ENCODE peak calls at places on chromosomes 6 and 20, in four cellular contexts. O is IMR-90, M is H1, W is mesendoderm. A is an unnamed sample.
A peak's percentile ranks its signal among the peaks of the same experiment; 100 is the strongest.

GRCh38 chr20:31751126-31751525 is 12.0 kb downstream of the TPX2 start:
- DNase-seq in O (peak; percentile 97), M (no peak), W (no peak), A (no peak)

GRCh38 chr6:81690073-81690472 is 62.4 kb downstream of the TENT5A start:
- DNase-seq in O (no peak), M (no peak), W (no peak), A (no peak)

GRCh38 chr6:31729979-31730630 is 1.0 kb upstream of the DDAH2 start:
- DNase-seq in O (peak; percentile 85), M (peak; percentile 96), W (peak; percentile 94), A (peak; percentile 94)

GRCh38 chr20:58515240-58516212 is at the start of gene APCDD1L:
- DNase-seq in O (peak; percentile 69), M (no peak), W (peak; percentile 82), A (peak; percentile 74)

GRCh38 chr6:135236732-135237131 is 55.6 kb downstream of the MYB start:
- DNase-seq in O (no peak), M (no peak), W (peak; percentile 21), A (no peak)

GRCh38 chr20:432208-432607 is 24.1 kb downstream of the RBCK1 start:
- DNase-seq in O (no peak), M (no peak), W (no peak), A (no peak)

GRCh38 chr6:47111685-47112084 is 69.6 kb upstream of the ADGRF1 start:
- DNase-seq in O (peak; percentile 60), M (no peak), W (peak; percentile 91), A (no peak)

GRCh38 chr6:71197267-71197666 is 91.3 kb upstream of the OGFRL1 start:
- DNase-seq in O (peak; percentile 49), M (no peak), W (peak; percentile 51), A (no peak)

GRCh38 chr6:36622901-36623546 is 28.9 kb downstream of the SRSF3 start:
- DNase-seq in O (no peak), M (no peak), W (no peak), A (no peak)

GRCh38 chr6:166435574-166435973 is 52.8 kb upstream of the MPC1 start:
- DNase-seq in O (no peak), M (no peak), W (no peak), A (peak; percentile 25)

GRCh38 chr6:89353118-89353556 is 615 bp upstream of the UBE2J1 start:
- DNase-seq in O (no peak), M (no peak), W (no peak), A (no peak)

GRCh38 chr20:31693987-31694661 is 28.5 kb downstream of the BCL2L1 start:
- DNase-seq in O (no peak), M (peak; percentile 52), W (peak; percentile 62), A (peak; percentile 41)

GRCh38 chr6:103002282-103002681 is 1608.8 kb downstream of the GRIK2 start:
- DNase-seq in O (no peak), M (no peak), W (no peak), A (no peak)

GRCh38 chr6:74073896-74074295 is 377.9 kb downstream of the CD109 start:
- DNase-seq in O (peak; percentile 60), M (no peak), W (no peak), A (no peak)

GRCh38 chr6:72824833-72825232 is 203.0 kb downstream of the KCNQ5 start:
- DNase-seq in O (no peak), M (no peak), W (no peak), A (no peak)

GRCh38 chr20:35776513-35777101 is 4.8 kb downstream of the PHF20 start:
- DNase-seq in O (peak; percentile 55), M (no peak), W (no peak), A (no peak)

GRCh38 chr6:73739097-73739496 is 43.1 kb downstream of the CD109 start:
- DNase-seq in O (peak; percentile 78), M (no peak), W (peak; percentile 71), A (no peak)

GRCh38 chr6:86537311-86537861 is 399.9 kb upstream of the HTR1E start:
- DNase-seq in O (no peak), M (no peak), W (no peak), A (no peak)

GRCh38 chr6:158737710-158738615 is 81.2 kb downstream of the EZR start:
- DNase-seq in O (peak; percentile 65), M (no peak), W (no peak), A (no peak)

GRCh38 chr6:92114797-92115196 is 1304.6 kb downstream of the EPHA7 start:
- DNase-seq in O (no peak), M (no peak), W (no peak), A (no peak)

GRCh38 chr6:43910638-43911353 is 140.8 kb downstream of the VEGFA start:
- DNase-seq in O (peak; percentile 86), M (no peak), W (peak; percentile 88), A (no peak)

GRCh38 chr20:55271370-55271769 is 733.9 kb downstream of the CBLN4 start:
- DNase-seq in O (no peak), M (no peak), W (no peak), A (no peak)

GRCh38 chr20:52201395-52201794 is 9.8 kb upstream of the ZFP64 start:
- DNase-seq in O (no peak), M (no peak), W (no peak), A (no peak)

GRCh38 chr20:63737940-63738686 is 1.5 kb upstream of the SLC2A4RG start:
- DNase-seq in O (no peak), M (peak; percentile 76), W (no peak), A (peak; percentile 54)

GRCh38 chr20:39581034-39581433 is 618.9 kb downstream of the DHX35 start:
- DNase-seq in O (no peak), M (no peak), W (no peak), A (no peak)

GRCh38 chr20:95215-95614 is 7.7 kb downstream of the DEFB125 start:
- DNase-seq in O (no peak), M (no peak), W (peak; percentile 0), A (no peak)

GRCh38 chr6:21227486-21227885 is 366.1 kb upstream of the SOX4 start:
- DNase-seq in O (peak; percentile 54), M (no peak), W (no peak), A (no peak)

GRCh38 chr20:31704225-31705119 is 18.2 kb downstream of the BCL2L1 start:
- DNase-seq in O (peak; percentile 66), M (no peak), W (peak; percentile 88), A (no peak)

GRCh38 chr6:21732731-21733130 is 139.2 kb downstream of the SOX4 start:
- DNase-seq in O (no peak), M (no peak), W (no peak), A (no peak)

GRCh38 chr6:78810698-78811097 is 56.7 kb upstream of the IRAK1BP1 start:
- DNase-seq in O (peak; percentile 31), M (no peak), W (no peak), A (no peak)

GRCh38 chr6:123810948-123811347 is 7.3 kb downstream of the NKAIN2 start:
- DNase-seq in O (no peak), M (no peak), W (no peak), A (no peak)

GRCh38 chr20:63617876-63618265 is 9.0 kb downstream of the GMEB2 start:
- DNase-seq in O (no peak), M (no peak), W (no peak), A (no peak)

GRCh38 chr20:62710886-62711702 is 2.5 kb downstream of the NTSR1 start:
- DNase-seq in O (peak; percentile 22), M (no peak), W (no peak), A (no peak)

GRCh38 chr6:47247227-47247797 is 62.4 kb downstream of the TNFRSF21 start:
- DNase-seq in O (no peak), M (no peak), W (no peak), A (no peak)

DNA sequence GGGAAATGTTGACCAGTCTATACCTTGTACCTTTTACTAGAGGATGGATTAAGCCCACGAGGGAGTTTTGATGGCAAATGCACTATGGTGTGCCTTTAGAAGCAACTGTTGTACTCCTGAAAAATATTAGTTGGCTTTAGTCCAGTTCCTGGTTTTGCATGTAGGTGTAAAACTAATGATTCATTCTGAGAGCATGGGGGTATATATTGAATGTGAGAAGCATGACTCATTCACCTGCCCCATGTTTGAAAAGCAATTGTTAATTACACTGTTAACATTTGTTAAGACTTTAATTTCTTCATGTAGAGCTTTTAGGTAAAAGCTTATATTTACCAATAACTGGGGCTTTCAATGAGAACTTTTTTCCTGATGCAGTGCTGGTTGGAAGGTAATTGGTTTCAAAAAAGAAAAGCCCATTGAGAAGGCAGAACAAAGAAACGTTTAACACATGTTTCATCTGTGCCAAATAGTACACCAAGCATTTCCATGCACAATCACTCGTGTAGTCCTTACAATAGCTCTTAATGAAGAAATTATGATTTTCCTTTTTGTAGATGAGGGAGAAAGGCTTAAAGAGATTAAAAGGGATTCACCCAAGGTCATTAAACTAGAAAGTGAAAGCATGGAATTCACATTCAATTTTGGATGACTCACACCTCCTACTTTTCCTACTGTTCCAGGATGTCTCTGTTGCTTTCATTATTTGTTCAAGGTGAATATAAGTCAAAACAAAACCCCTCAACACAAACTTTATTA is 134.1 kb downstream of the CCDC170 start:
- DNase-seq in O (no peak), M (no peak), W (no peak), A (no peak)
- H4K5ac ChIP-seq in O (no peak overlapping the region), M (no peak overlapping the region), W (no peak overlapping the region), A (no peak overlapping the region)

DNA sequence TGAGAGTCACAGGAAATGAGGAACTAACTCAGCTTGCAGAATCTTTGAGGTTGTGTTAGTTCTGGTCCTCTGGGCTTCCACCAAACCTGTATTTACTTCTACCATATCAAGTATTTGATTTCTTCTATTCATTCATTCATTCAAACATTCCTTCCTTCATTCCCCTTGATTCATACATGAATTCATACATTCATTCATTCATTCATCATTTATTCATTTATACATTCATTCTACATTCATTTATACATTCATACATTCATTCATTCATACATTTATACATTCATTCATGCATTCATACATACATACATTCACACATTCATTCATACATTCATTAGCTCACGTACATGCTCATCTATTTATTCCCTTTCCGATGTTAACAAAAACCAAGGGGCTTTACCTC is 120.3 kb downstream of the BMP7 start:
- DNase-seq in O (no peak), M (no peak), W (no peak), A (no peak)
- H4K5ac ChIP-seq in O (no peak overlapping the region), M (no peak overlapping the region), W (no peak overlapping the region), A (no peak overlapping the region)

DNA sequence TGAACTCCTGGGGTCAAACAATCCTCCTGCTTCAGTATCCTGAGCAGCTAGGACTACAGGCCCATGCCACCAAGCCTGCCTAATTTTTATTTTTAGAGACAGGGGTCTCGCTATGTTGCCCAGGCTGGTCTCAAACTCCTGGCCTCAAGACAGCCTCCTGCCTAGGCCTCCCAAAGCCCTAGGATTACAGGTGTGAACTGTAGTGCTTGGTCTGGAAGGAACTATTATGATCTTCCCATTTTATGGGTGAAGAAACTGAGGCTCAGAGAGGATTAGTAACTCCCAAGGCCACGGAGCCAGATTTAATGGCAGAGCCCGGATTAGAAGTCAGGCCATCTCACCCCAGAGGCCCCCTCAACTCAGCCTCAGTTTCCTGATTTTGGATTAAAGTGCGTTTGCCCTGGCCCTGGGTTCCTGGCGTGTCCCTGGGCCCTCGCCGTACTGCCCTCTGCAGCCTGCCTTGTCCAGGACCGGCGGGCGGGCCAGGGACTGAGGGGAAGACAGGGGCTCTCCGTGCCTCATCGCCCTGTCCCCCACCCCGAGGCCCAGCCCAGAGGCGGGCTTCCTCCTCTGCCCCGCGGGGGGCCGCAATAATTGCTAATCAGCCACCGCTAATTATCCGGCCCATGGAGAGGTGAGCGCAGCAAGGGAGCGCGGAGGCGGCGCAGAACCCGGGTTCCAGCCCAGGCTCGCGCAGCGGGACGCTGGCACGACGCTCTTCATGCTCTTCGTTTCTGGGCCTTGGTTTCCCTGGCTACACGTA is 34.9 kb downstream of the CD40 start:
- DNase-seq in O (no peak), M (no peak), W (no peak), A (no peak)
- H4K5ac ChIP-seq in O (no peak overlapping the region), M (no peak overlapping the region), W (no peak overlapping the region), A (no peak overlapping the region)

DNA sequence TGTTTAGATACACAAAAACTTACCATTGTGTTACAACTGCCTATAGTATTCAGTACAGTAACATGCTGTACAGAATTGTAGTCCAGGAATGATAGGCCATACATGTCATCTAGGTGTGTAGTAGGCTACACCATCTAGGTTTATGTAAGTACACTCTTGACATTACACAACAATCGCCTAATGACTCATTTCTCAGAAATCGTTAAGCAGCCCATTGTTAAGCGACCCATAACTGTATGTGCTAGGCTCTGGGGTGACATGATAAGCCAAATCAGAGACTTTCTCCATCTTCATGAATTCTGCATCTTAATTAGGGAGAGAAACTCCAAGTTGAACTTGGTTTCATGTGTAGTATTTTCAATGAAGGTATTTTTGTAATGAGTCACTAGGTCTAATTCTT is 17.2 kb downstream of the STK35 start:
- DNase-seq in O (no peak), M (no peak), W (no peak), A (no peak)
- H4K5ac ChIP-seq in O (no peak overlapping the region), M (no peak overlapping the region), W (no peak overlapping the region), A (no peak overlapping the region)